ENCODE peak calls at places on chromosomes 5 and 9, in eight cellular contexts. Z is stomach, D is OCI-LY7, T is astrocyte, W is endodermal cell, A is sigmoid colon, B is esophagus squamous epithelium, S is pancreas. F is an unnamed sample. For H3K4me1, the result is how much of the 10 kb centered on the place peaks cover.

GRCh38 chr9:37540634-37541033 is 35.5 kb downstream of the FBXO10 start:
- DNase-seq in T (no peak), A (no peak), D (no peak), B (no peak), Z (peak), S (peak), W (no peak), F (no peak)

GRCh38 chr5:139955053-139955605 is 88.0 kb downstream of the NRG2 start:
- DNase-seq in T (no peak), A (no peak), D (no peak), S (no peak), Z (no peak), W (peak), B (no peak), F (no peak)

GRCh38 chr9:120779227-120779626 is 14.0 kb downstream of the FBXW2 start:
- DNase-seq in D (no peak), B (no peak), A (no peak), S (no peak), W (no peak), T (no peak), Z (no peak), F (no peak)

GRCh38 chr5:131795879-131796792 is 681 bp downstream of the FNIP1 start:
- DNase-seq in B (peak), W (peak), Z (peak), S (peak), D (peak), T (peak), A (peak), F (peak)

GRCh38 chr9:134360897-134361296 is 34.6 kb downstream of the RXRA start:
- DNase-seq in D (no peak), A (no peak), Z (peak), B (no peak), W (no peak), S (no peak), T (peak), F (no peak)

GRCh38 chr5:82335807-82336206 is 57.7 kb upstream of the RPS23 start:
- DNase-seq in A (no peak), B (no peak), S (no peak), Z (no peak), T (peak), D (no peak), W (no peak), F (no peak)

GRCh38 chr5:138914338-138914737 is 39.2 kb upstream of the LRRTM2 start:
- DNase-seq in B (no peak), A (no peak), Z (no peak), T (no peak), D (no peak), W (no peak), S (no peak), F (no peak)

GRCh38 chr5:170307575-170308465 is 10.2 kb upstream of the LCP2 start:
- DNase-seq in B (no peak), S (no peak), T (peak), A (peak), W (no peak), Z (peak), D (no peak), F (peak)

GRCh38 chr5:89473196-89473595 is 590.2 kb upstream of the MEF2C start:
- DNase-seq in Z (no peak), D (no peak), B (no peak), T (peak), A (no peak), W (no peak), S (no peak), F (no peak)

GRCh38 chr9:131273146-131273545 is 3.2 kb downstream of the FAM78A start:
- DNase-seq in S (peak), A (no peak), T (no peak), Z (no peak), B (no peak), W (no peak), D (peak), F (no peak)

GRCh38 chr5:75023368-75024159 is 28.8 kb downstream of the GCNT4 start:
- DNase-seq in D (no peak), W (no peak), S (no peak), B (no peak), A (no peak), Z (no peak), T (no peak), F (no peak)

GRCh38 chr5:83567741-83568530 is 96.4 kb downstream of the VCAN start:
- DNase-seq in W (no peak), B (no peak), A (no peak), D (no peak), T (peak), Z (no peak), S (no peak), F (no peak)

GRCh38 chr9:3696368-3696767 is 170.6 kb upstream of the RFX3 start:
- DNase-seq in D (no peak), B (no peak), S (no peak), A (no peak), T (no peak), Z (no peak), W (peak), F (no peak)

GRCh38 chr9:13993482-13994267 is 320.3 kb downstream of the NFIB start:
- DNase-seq in T (no peak), W (peak), D (no peak), B (no peak), Z (no peak), A (no peak), S (no peak), F (no peak)

GRCh38 chr5:177339107-177339638 is 12.3 kb downstream of the LMAN2 start:
- DNase-seq in S (peak), W (no peak), A (no peak), B (no peak), Z (no peak), D (no peak), T (no peak), F (no peak)
- H3K4me1 ChIP-seq in S (under half), W (under half), A (under half), B (under half), Z (under half), D (under half), T (under half), F (under half)

DNA sequence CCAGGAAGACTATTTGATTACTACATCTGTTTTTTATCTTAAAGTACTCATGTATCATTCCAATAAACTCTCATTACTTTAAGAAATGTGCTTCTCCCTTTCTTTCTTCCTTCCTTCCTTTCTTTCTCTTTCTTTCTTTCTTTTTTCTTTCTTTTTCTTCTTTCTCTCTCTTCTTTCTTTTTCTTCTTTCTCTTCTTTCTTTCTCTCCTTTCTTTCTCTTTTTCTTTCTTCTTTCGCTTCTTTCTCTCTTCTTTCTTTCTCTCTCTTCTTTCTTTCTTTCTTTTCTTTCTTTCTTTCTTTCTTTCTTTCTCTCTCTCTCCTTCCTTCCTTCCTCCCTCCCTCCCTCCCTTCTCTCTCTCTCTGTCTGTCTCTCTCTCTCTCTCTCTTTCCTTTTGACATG is 298.6 kb upstream of the ANKH start:
- DNase-seq in D (no peak), A (no peak), Z (no peak), W (no peak), S (no peak), T (no peak), B (no peak), F (no peak)
- TF ChIP-seq CTCF in D (no peak), A (no peak), Z (no peak), W (no peak), S (no peak), T (no peak), B (no peak), F (no peak)

GRCh38 chr9:91360551-91361293 is 996 bp downstream of the AUH start:
- DNase-seq in D (peak), T (no peak), W (peak), Z (no peak), B (no peak), S (no peak), A (no peak), F (no peak)

GRCh38 chr9:91362212-91362611 is 494 bp upstream of the AUH start:
- DNase-seq in Z (no peak), S (no peak), B (no peak), D (no peak), W (no peak), T (no peak), A (no peak), F (no peak)

GRCh38 chr9:91361294-91362201 is at the start of gene AUH:
- DNase-seq in D (peak), B (peak), A (peak), S (peak), T (peak), W (peak), Z (peak), F (peak)

GRCh38 chr9:91359734-91360470 is 1.8 kb downstream of the AUH start:
- DNase-seq in D (no peak), S (no peak), Z (no peak), B (no peak), W (no peak), A (no peak), T (no peak), F (no peak)

GRCh38 chr9:91359083-91359482 is 2.6 kb downstream of the AUH start:
- DNase-seq in W (no peak), Z (no peak), T (no peak), S (no peak), A (no peak), D (no peak), B (no peak), F (no peak)
- H3K4me3 ChIP-seq in W (no peak), Z (no peak), T (no peak), S (no peak), A (no peak), D (no peak), B (no peak), F (no peak)

GRCh38 chr5:77167695-77168111 is 42.8 kb upstream of the PDE8B start:
- DNase-seq in Z (no peak), S (no peak), W (no peak), A (no peak), T (peak), B (no peak), D (no peak), F (no peak)

GRCh38 chr5:77168884-77169254 is 41.6 kb upstream of the PDE8B start:
- DNase-seq in D (no peak), S (no peak), Z (peak), B (no peak), T (no peak), A (no peak), W (peak), F (no peak)

GRCh38 chr5:77171141-77171910 is 39.2 kb upstream of the PDE8B start:
- DNase-seq in S (no peak), B (no peak), Z (no peak), A (no peak), W (no peak), D (no peak), T (no peak), F (no peak)

GRCh38 chr5:77170196-77170595 is 40.3 kb upstream of the PDE8B start:
- DNase-seq in S (no peak), D (no peak), W (no peak), B (no peak), T (no peak), Z (no peak), A (no peak), F (no peak)

GRCh38 chr5:77168187-77168883 is 42.1 kb upstream of the PDE8B start:
- DNase-seq in Z (peak), S (peak), D (no peak), T (no peak), A (peak), B (no peak), W (peak), F (no peak)
- H3K4me1 ChIP-seq in Z (under half), S (under half), D (under half), T (under half), A (under half), B (under half), W (under half), F (under half)

DNA sequence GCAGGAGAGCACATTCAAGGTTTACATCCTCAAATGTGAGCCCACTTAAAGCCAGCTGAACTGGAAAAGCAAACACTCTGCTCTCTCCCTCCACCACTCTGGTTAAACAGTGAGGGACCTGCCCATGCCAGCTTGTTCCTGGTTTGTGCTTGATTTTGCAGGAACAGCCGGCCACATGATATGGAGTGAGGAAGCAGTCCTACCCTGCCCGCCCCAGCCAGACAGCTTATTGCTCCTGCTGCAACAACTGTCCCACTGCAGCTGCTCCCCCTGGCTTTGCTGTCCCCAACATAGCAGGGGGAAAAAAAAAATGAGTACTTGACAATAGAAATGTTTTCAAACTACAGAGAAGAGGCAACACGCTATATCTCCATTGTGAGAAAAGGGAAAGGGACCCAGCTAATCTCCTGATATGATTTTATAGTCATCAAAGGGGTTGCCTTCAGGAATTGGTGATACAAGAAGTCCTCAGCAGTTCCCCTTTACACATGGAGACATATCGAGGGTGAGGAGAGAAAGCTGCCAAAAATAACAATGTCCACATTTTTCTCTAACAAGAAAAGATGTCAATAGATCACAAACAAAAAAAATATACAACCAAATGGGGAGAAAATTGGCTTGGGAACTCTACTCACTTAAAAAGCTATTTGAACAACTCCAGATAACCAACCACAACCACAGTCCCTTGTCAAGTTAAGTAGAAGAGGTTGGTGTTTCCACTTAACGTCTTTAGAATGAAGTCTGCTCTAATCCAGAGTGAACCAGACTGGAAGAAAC is 4.6 kb downstream of the MYO10 start:
- DNase-seq in D (no peak), A (no peak), W (no peak), B (no peak), S (no peak), T (peak), Z (peak), F (no peak)
- TF ChIP-seq CTCF in D (no peak), A (no peak), W (no peak), B (peak), S (no peak), T (no peak), Z (no peak), F (no peak)

GRCh38 chr9:23820731-23821399 is 5.2 kb downstream of the ELAVL2 start:
- DNase-seq in D (no peak), W (peak), B (no peak), T (no peak), Z (no peak), S (peak), A (no peak), F (no peak)
- H3K4me3 ChIP-seq in D (no peak), W (peak), B (peak), T (peak), Z (peak), S (peak), A (peak), F (no peak)

GRCh38 chr5:76850543-76851140 is 828 bp downstream of the S100Z start:
- DNase-seq in W (no peak), B (no peak), S (no peak), Z (no peak), T (no peak), D (no peak), A (no peak), F (no peak)
- H3K4me1 ChIP-seq in W (under half), B (under half), S (under half), Z (under half), T (under half), D (under half), A (under half), F (under half)

GRCh38 chr5:6435356-6435755 is 13.3 kb upstream of the UBE2QL1 start:
- DNase-seq in D (peak), Z (no peak), B (no peak), S (no peak), W (peak), T (no peak), A (no peak), F (no peak)
- TF ChIP-seq CTCF in D (peak), Z (no peak), B (no peak), S (no peak), W (peak), T (no peak), A (no peak), F (no peak)

DNA sequence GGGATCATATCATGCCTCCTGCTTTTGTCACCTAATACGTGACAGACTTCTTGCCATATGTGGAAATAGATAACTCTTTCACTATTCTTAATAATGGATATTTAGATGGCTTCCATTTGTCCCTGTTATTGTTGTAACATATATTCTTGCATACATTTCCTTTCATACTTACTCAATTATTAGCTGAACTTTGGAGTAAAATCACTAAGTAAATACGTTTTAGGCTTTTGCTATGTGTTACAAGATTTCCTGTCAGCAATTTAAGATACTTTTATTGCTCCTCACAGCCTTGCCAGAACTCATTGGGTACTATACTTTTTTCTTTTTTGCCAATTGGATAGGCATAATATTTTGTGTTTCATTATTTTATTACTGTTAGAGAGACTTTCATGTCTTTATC is 26.9 kb downstream of the CCNH start:
- DNase-seq in Z (no peak), S (no peak), T (no peak), W (no peak), B (no peak), A (no peak), D (no peak), F (no peak)
- H3K4me3 ChIP-seq in Z (no peak), S (no peak), T (no peak), W (no peak), B (no peak), A (no peak), D (no peak), F (no peak)